ENCODE peak calls at places on chromosomes 4 and X, in five cellular contexts. C is lower lobe of right lung, P is osteocyte, J is PC-3, A is neural crest cell. O is an unnamed sample.
A peak's percentile ranks its signal among the peaks of the same experiment; 100 is the strongest.

GRCh38 chr4:115514675-115515074 is 401.3 kb upstream of the NDST4 start:
- DNase-seq in C (no peak), P (no peak), J (no peak), A (no peak), O (no peak)

GRCh38 chr4:10099521-10100325 is 16.9 kb downstream of the WDR1 start:
- DNase-seq in C (no peak), P (no peak), J (no peak), A (no peak), O (no peak)

GRCh38 chr4:181944527-181944926 is 298.7 kb upstream of the TENM3 start:
- DNase-seq in C (no peak), P (no peak), J (no peak), A (no peak), O (no peak)

GRCh38 chrX:145751943-145752342 is 65.7 kb upstream of the SLITRK2 start:
- DNase-seq in C (no peak), P (no peak), J (peak; percentile 49), A (no peak), O (no peak)

GRCh38 chr4:111849726-111850284 is 295.4 kb upstream of the FAM241A start:
- DNase-seq in C (no peak), P (no peak), J (no peak), A (no peak), O (no peak)

GRCh38 chr4:40238700-40239548 is 42.1 kb downstream of the RHOH start:
- DNase-seq in C (no peak), P (no peak), J (no peak), A (no peak), O (no peak)

GRCh38 chr4:27616166-27616565 is 755.5 kb downstream of the STIM2 start:
- DNase-seq in C (no peak), P (no peak), J (no peak), A (no peak), O (no peak)

GRCh38 chrX:150692296-150692695 is 900 bp upstream of the MTMR1 start:
- DNase-seq in C (no peak), P (no peak), J (no peak), A (no peak), O (no peak)

GRCh38 chr4:168634276-168634802 is 137.5 kb downstream of the PALLD start:
- DNase-seq in C (no peak), P (peak; percentile 91), J (peak; percentile 56), A (no peak), O (no peak)

GRCh38 chr4:8297141-8297601 is 27.6 kb downstream of the HTRA3 start:
- DNase-seq in C (peak; percentile 12), P (no peak), J (no peak), A (no peak), O (no peak)

GRCh38 chr4:39045791-39046221 is 13.6 kb upstream of the TMEM156 start:
- DNase-seq in C (no peak), P (no peak), J (peak; percentile 22), A (no peak), O (no peak)

GRCh38 chr4:30838346-30838745 is 118.2 kb downstream of the PCDH7 start:
- DNase-seq in C (no peak), P (no peak), J (no peak), A (no peak), O (no peak)

GRCh38 chr4:8033776-8034528 is 94.3 kb upstream of the AFAP1 start:
- DNase-seq in C (no peak), P (no peak), J (no peak), A (no peak), O (no peak)

GRCh38 chrX:68841251-68842049 is 12.6 kb downstream of the EFNB1 start:
- DNase-seq in C (peak; percentile 52), P (no peak), J (no peak), A (no peak), O (no peak)

GRCh38 chr4:126748736-126749135 is 884.0 kb upstream of the INTU start:
- DNase-seq in C (no peak), P (no peak), J (no peak), A (no peak), O (no peak)

GRCh38 chr4:61520688-61521160 is 320.6 kb downstream of the ADGRL3 start:
- DNase-seq in C (no peak), P (no peak), J (peak; percentile 96), A (no peak), O (no peak)

GRCh38 chr4:117085185-117085701 is at the start of gene TRAM1L1:
- DNase-seq in C (peak; percentile 74), P (peak; percentile 94), J (peak; percentile 55), A (peak; percentile 78), O (no peak)
- TF ChIP-seq CTCF in C (no peak), P (peak; percentile 48), J (peak; percentile 28), A (peak; percentile 33), O (no peak)

DNA sequence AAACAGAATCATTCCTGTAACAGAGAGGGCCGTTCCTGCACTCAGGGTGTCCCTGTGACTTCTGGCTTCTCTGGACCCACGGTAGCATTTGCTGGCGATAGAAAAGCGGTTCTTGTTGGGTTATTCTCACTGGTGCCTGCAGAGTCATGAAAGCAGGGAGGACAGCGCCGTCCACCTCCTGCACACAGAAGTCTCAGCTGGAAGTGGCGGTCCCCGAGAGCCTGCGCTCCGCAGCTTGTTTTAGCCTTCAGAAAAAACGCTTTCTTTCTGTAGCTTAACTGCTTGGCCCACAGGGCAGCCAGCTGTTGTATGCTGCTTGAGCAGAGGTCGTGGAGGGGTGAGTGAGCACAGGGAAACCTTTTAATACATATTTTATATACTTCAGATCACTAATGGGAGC is 400.7 kb upstream of the FAT1 start:
- DNase-seq in C (no peak), P (no peak), J (no peak), A (peak; percentile 8), O (no peak)
- TF ChIP-seq CTCF in C (no peak), P (no peak), J (no peak), A (no peak), O (no peak)

DNA sequence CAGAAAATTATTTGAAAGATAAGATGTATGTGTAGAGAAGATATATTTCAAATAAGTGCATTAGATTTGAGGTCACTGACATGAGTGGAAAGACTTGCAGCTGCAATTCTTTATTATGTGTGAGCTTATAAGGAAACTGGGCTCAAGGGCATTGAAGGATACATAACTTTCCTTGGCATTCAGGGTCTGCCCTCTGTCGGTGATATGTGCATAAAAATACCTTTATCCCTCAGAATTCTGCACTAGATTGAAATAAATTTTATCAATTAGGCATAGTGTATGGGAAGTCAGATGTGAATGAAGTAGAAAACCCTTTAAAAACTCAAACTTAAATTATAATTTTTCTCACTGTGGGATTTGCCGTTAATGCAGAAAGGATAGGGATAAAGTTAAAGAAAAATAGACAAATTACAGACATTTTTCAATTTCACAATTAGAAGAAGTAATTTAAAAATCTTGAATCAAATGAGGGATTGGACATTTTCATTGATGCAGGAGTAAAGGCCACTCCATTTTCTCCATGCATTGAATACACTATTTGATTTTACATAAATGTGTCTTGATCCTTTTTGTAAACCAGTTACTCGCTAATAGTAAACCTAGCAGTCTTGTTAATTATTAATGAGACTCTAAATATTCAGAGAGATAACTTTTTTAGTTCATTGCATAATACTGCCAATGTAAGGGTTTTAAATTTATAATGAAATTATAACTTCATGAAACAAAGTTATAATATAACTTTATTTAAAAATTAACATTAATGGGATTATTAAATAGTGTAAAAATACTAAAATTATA is 21.0 kb upstream of the ETNPPL start:
- DNase-seq in C (no peak), P (no peak), J (peak; percentile 25), A (no peak), O (no peak)
- TF ChIP-seq CTCF in C (no peak), P (peak; percentile 54), J (peak; percentile 40), A (peak; percentile 53), O (no peak)

GRCh38 chrX:147838465-147839131 is 73.1 kb upstream of the FMR1 start:
- DNase-seq in C (no peak), P (no peak), J (no peak), A (no peak), O (no peak)
- TF ChIP-seq CTCF in C (peak; percentile 30), P (peak; percentile 38), J (peak; percentile 46), A (peak; percentile 62), O (no peak)

DNA sequence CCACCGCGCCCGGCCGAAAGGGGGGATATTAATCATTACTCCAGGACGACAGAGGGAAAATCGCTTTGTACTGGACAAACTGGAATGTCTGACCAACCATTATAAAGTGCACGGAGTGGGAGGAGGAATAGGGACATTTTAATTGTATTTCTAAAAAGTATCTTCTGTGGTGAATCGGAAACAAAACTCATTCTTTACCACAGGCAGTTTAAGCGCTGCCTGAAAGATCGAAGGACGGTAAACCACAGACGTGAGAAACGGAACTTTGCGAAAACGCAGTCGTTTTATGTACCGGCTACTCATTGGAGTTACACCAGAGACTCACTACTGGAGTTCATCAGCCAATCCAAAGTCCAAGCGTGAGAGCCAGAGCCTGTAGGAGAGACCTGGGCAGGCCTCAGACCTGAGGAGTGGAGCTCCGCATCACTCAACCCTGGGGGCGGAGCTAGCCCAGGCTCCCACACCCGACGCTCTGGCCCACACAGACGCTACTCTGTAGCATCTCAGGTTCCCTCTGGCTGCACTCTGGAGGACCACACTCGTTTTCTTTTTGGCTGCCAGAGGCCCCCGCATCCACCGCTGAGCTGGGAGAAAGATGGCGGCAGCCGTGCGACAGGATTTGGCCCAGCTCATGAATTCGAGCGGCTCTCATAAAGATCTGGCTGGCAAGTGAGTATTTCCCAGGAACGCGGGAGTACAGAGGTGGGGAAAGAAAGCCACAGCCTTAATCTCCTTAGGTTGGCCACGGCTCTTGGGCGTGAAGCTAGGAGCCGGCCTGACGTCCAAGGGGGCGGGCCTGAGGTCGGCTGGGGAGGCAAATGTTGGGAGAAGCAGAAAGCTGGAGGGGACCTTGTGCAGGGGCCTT is at the start of gene COPS4:
- DNase-seq in C (peak; percentile 98), P (peak; percentile 98), J (peak; percentile 98), A (peak; percentile 85), O (peak; percentile 90)
- TF ChIP-seq CTCF in C (peak; percentile 48), P (peak; percentile 40), J (no peak), A (peak; percentile 40), O (peak; percentile 25)

DNA sequence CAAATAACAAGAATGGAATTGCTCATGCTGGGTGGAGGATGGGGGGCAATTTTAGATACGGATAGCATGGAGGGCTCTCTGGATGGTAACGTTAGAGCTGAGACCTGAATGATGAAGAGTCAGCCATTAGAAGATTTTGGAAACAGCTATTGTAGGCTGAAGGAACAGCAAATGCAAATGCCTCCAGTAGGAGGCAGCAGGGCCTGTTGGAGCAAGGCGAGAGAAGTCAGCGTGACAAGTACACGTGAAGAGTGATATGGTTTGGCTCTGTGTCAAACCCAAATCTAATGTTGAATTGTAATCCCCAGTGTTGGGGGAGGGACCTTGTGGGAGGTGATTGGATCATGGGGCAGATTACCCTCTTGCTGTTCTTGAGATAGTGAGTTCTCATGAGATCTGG is 59.3 kb upstream of the SOD3 start:
- DNase-seq in C (peak; percentile 52), P (no peak), J (peak; percentile 26), A (no peak), O (no peak)
- TF ChIP-seq CTCF in C (peak; percentile 38), P (peak; percentile 40), J (peak; percentile 54), A (peak; percentile 30), O (no peak)

DNA sequence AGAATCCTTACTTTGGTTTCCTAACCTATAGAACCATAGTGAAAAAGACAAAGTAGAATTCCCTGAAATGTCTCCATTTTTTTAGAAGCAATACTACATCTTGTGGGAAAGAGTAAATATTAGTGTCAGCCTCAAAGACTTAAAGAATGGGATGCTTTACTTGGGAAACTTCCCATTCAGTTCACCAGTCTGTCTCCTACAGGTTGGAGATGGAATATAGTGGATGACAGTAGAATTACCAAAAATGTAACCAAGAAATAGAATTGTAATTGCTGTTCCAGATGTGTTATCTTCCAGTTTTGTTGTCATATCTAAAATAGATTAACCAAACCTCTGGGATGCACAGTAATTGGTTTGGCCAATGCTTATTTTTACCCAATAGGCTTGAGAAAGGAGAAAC is 338.6 kb upstream of the GRID2 start:
- DNase-seq in C (no peak), P (no peak), J (no peak), A (no peak), O (no peak)
- TF ChIP-seq CTCF in C (no peak), P (no peak), J (no peak), A (peak; percentile 14), O (no peak)